ENCODE peak calls at places on chromosomes 11 and 22, in six cellular contexts. F is HL-60, P is trophoblast cell, K is transverse colon, A is small intestine, E is GM23248. I is an unnamed sample.

GRCh38 chr11:63491614-63492372 is 826 bp upstream of the PLAAT5 start:
- DNase-seq in F (peak; percentile 80), P (peak; percentile 74), K (no peak), A (no peak), E (no peak), I (peak; percentile 42)

GRCh38 chr22:44591146-44591790 is 93.2 kb upstream of the RTL6 start:
- DNase-seq in F (no peak), P (no peak), K (no peak), A (no peak), E (no peak), I (no peak)

GRCh38 chr22:27750866-27751265 is 50.7 kb downstream of the MN1 start:
- DNase-seq in F (no peak), P (no peak), K (no peak), A (no peak), E (no peak), I (no peak)

GRCh38 chr11:92226331-92227232 is 2.0 kb downstream of the FAT3 start:
- DNase-seq in F (no peak), P (no peak), K (no peak), A (no peak), E (peak; percentile 55), I (peak; percentile 39)

GRCh38 chr11:43492701-43493100 is 134.0 kb downstream of the TTC17 start:
- DNase-seq in F (no peak), P (no peak), K (no peak), A (no peak), E (no peak), I (no peak)

GRCh38 chr11:56066980-56067379 is 26.1 kb upstream of the OR8I2 start:
- DNase-seq in F (no peak), P (peak; percentile 10), K (no peak), A (no peak), E (no peak), I (no peak)

GRCh38 chr22:45101828-45102227 is 61.9 kb upstream of the NUP50 start:
- DNase-seq in F (peak; percentile 90), P (peak; percentile 55), K (peak; percentile 53), A (peak; percentile 57), E (peak; percentile 79), I (peak; percentile 69)

GRCh38 chr11:117189941-117190544 is 9.1 kb upstream of the TAGLN start:
- DNase-seq in F (no peak), P (no peak), K (peak; percentile 5), A (no peak), E (no peak), I (no peak)

GRCh38 chr11:121318848-121319834 is 26.6 kb downstream of the SC5D start:
- DNase-seq in F (peak; percentile 64), P (peak; percentile 57), K (no peak), A (peak; percentile 55), E (peak; percentile 74), I (peak; percentile 71)

DNA sequence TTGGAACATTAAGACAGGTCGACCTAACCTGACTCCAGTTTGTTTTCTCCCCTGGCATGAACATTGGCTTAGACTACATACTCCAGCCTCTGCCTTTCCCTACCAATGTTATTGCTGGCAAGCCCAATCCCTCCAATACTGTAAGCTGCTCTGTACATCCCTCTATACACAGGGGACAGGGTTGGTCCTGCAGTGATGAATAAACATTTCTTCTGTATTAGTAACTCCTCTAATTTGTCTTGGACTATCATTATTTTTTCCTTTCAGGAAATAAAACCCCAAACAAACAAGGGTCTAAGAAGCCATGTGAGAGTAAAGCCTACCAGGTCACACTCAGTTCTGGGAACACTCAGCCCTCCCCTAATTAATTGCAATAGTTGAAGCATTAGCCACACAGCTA is 35.1 kb upstream of the FJX1 start:
- DNase-seq in F (no peak), P (no peak), K (no peak), A (no peak), E (peak; percentile 90), I (no peak)
- H3K4me3 ChIP-seq in F (no peak overlapping the region), P (no peak overlapping the region), K (no peak overlapping the region), A (no peak overlapping the region), E (peak overlapping the region; percentile 1), I (no peak overlapping the region)

GRCh38 chr11:133917921-133918605 is 38.7 kb downstream of the IGSF9B start:
- DNase-seq in F (no peak), P (no peak), K (no peak), A (no peak), E (no peak), I (no peak)

GRCh38 chr11:133920109-133920990 is 36.4 kb downstream of the IGSF9B start:
- DNase-seq in F (no peak), P (no peak), K (no peak), A (no peak), E (no peak), I (no peak)

GRCh38 chr11:133916790-133917440 is 39.9 kb downstream of the IGSF9B start:
- DNase-seq in F (no peak), P (no peak), K (no peak), A (no peak), E (no peak), I (peak; percentile 31)

GRCh38 chr11:133919330-133920108 is 37.2 kb downstream of the IGSF9B start:
- DNase-seq in F (no peak), P (no peak), K (no peak), A (no peak), E (no peak), I (no peak)

DNA sequence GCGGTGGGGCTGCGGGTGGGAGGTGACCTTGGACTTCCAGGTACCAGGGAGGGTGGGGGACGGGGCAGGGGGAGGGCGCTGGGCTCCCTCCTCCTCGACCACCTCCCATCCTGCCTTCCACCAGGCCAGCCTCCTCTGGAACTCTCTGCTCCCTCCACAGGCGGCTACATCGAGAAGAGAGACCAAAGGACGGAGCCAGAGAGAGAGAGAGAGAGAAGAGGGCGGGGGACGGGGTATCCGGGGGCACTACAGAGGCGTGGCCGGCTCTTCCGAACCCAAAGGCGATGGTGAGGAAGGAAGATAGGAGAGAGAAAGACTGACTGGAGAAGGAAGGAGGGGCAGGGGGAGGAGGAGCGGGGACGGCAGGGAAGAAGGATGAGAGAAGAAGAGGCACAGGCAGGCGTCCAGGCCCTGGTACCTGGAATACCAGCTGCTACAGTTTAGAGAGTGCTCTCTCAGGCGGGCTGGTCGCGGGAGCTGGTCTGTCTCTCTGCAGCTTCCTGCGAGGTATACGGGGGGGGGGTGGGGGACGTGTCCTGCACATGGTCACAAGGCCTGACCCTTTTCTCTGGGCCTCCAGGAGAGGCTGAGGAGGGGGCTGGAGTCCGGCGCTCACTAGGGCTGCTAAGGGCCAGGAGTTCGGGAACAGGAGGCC is 38.0 kb downstream of the IGSF9B start:
- DNase-seq in F (no peak), P (no peak), K (no peak), A (no peak), E (no peak), I (no peak)
- H3K4me3 ChIP-seq in F (no peak overlapping the region), P (no peak overlapping the region), K (no peak overlapping the region), A (no peak overlapping the region), E (no peak overlapping the region), I (no peak overlapping the region)

GRCh38 chr11:824942-825341 is 2.8 kb upstream of the CRACR2B start:
- DNase-seq in F (no peak), P (no peak), K (no peak), A (no peak), E (no peak), I (no peak)
- H3K4me3 ChIP-seq in F (no peak overlapping the region), P (no peak overlapping the region), K (no peak overlapping the region), A (no peak overlapping the region), E (no peak overlapping the region), I (no peak overlapping the region)

GRCh38 chr11:128515086-128515485 is 72.3 kb downstream of the ETS1 start:
- DNase-seq in F (no peak), P (no peak), K (no peak), A (no peak), E (no peak), I (no peak)
- H3K4me3 ChIP-seq in F (no peak overlapping the region), P (no peak overlapping the region), K (no peak overlapping the region), A (no peak overlapping the region), E (peak overlapping the region; percentile 7), I (no peak overlapping the region)

I was measured in hepatocyte.